ENCODE peak calls at places on chromosomes 1 and 21, in nine cellular contexts. One of them, this sample, is unnamed.

GRCh38 chr1:203289281-203289981 is 15.9 kb upstream of the BTG2 start:
- DNase-seq in cardiac septum: peak
- DNase-seq in CD8-positive, alpha-beta T cell: peak
- DNase-seq in islet precursor cell: no peak
- DNase-seq in NCI-H460: no peak
- DNase-seq in HFF-Myc: no peak
- DNase-seq in iris pigment epithelial cell: no peak
- DNase-seq in WERI-Rb-1: peak
- DNase-seq in NCI-H146: no peak
- DNase-seq in this sample: no peak

GRCh38 chr1:55382699-55383377 is 167.7 kb upstream of the USP24 start:
- DNase-seq in cardiac septum: no peak
- DNase-seq in CD8-positive, alpha-beta T cell: no peak
- DNase-seq in islet precursor cell: no peak
- DNase-seq in NCI-H460: no peak
- DNase-seq in HFF-Myc: no peak
- DNase-seq in iris pigment epithelial cell: no peak
- DNase-seq in WERI-Rb-1: no peak
- DNase-seq in NCI-H146: no peak
- DNase-seq in this sample: no peak

GRCh38 chr21:44932366-44933181 is 7.3 kb upstream of the SLX9 start:
- DNase-seq in cardiac septum: peak
- DNase-seq in CD8-positive, alpha-beta T cell: peak
- DNase-seq in islet precursor cell: no peak
- DNase-seq in NCI-H460: no peak
- DNase-seq in HFF-Myc: no peak
- DNase-seq in iris pigment epithelial cell: no peak
- DNase-seq in WERI-Rb-1: peak
- DNase-seq in NCI-H146: no peak
- DNase-seq in this sample: no peak

GRCh38 chr1:42730988-42731387 is 9.0 kb downstream of the CLDN19 start:
- DNase-seq in cardiac septum: peak
- DNase-seq in CD8-positive, alpha-beta T cell: no peak
- DNase-seq in islet precursor cell: peak
- DNase-seq in NCI-H460: peak
- DNase-seq in HFF-Myc: no peak
- DNase-seq in iris pigment epithelial cell: no peak
- DNase-seq in WERI-Rb-1: peak
- DNase-seq in NCI-H146: no peak
- DNase-seq in this sample: no peak

GRCh38 chr1:81982523-81982922 is 181.8 kb downstream of the ADGRL2 start:
- DNase-seq in cardiac septum: no peak
- DNase-seq in CD8-positive, alpha-beta T cell: no peak
- DNase-seq in islet precursor cell: no peak
- DNase-seq in NCI-H460: no peak
- DNase-seq in HFF-Myc: no peak
- DNase-seq in iris pigment epithelial cell: no peak
- DNase-seq in WERI-Rb-1: no peak
- DNase-seq in NCI-H146: no peak
- DNase-seq in this sample: no peak

GRCh38 chr1:33094971-33095604 is 14.1 kb downstream of the AZIN2 start:
- DNase-seq in cardiac septum: no peak
- DNase-seq in CD8-positive, alpha-beta T cell: no peak
- DNase-seq in islet precursor cell: peak
- DNase-seq in NCI-H460: peak
- DNase-seq in HFF-Myc: peak
- DNase-seq in iris pigment epithelial cell: peak
- DNase-seq in WERI-Rb-1: peak
- DNase-seq in NCI-H146: peak
- DNase-seq in this sample: no peak

GRCh38 chr1:42806593-42806992 is 10.3 kb upstream of the ERMAP start:
- DNase-seq in cardiac septum: no peak
- DNase-seq in CD8-positive, alpha-beta T cell: no peak
- DNase-seq in islet precursor cell: no peak
- DNase-seq in NCI-H460: no peak
- DNase-seq in HFF-Myc: no peak
- DNase-seq in iris pigment epithelial cell: peak
- DNase-seq in WERI-Rb-1: no peak
- DNase-seq in NCI-H146: no peak
- DNase-seq in this sample: no peak

GRCh38 chr1:182556279-182556678 is 32.8 kb downstream of the RNASEL start:
- DNase-seq in cardiac septum: no peak
- DNase-seq in CD8-positive, alpha-beta T cell: no peak
- DNase-seq in islet precursor cell: no peak
- DNase-seq in NCI-H460: no peak
- DNase-seq in HFF-Myc: no peak
- DNase-seq in iris pigment epithelial cell: no peak
- DNase-seq in WERI-Rb-1: peak
- DNase-seq in NCI-H146: no peak
- DNase-seq in this sample: peak